ENCODE peak calls at places on chromosomes 13 and 19, in seven cellular contexts. J, I, L, T, W, E and V are unnamed samples. For H3K9me3, the result is how much of the 10 kb centered on the place peaks cover.

GRCh38 chr19:56341948-56342347 is 27.3 kb upstream of the ZSCAN5A start:
- DNase-seq in J (no peak), I (no peak), L (no peak), T (no peak), W (no peak), E (no peak), V (no peak)

GRCh38 chr19:9039728-9040127 is 29.5 kb upstream of the MUC16 start:
- DNase-seq in J (no peak), I (no peak), L (no peak), T (no peak), W (no peak), E (no peak), V (no peak)

GRCh38 chr13:30355405-30355741 is 48.0 kb upstream of the KATNAL1 start:
- DNase-seq in J (no peak), I (peak), L (peak), T (no peak), W (no peak), E (peak), V (peak)

GRCh38 chr19:43759515-43759914 is 4.8 kb upstream of the SMG9 start:
- DNase-seq in J (no peak), I (no peak), L (peak), T (no peak), W (no peak), E (no peak), V (no peak)

GRCh38 chr19:4868286-4868834 is 893 bp upstream of the PLIN3 start:
- DNase-seq in J (no peak), I (no peak), L (no peak), T (no peak), W (no peak), E (peak), V (no peak)

GRCh38 chr13:73938375-73939070 is 195.7 kb downstream of the KLF12 start:
- DNase-seq in J (no peak), I (no peak), L (peak), T (no peak), W (no peak), E (no peak), V (no peak)

GRCh38 chr19:15107056-15108010 is at the start of gene SYDE1:
- DNase-seq in J (no peak), I (peak), L (peak), T (peak), W (no peak), E (no peak), V (peak)

GRCh38 chr13:31035162-31035951 is 102.9 kb downstream of the TEX26 start:
- DNase-seq in J (no peak), I (no peak), L (no peak), T (peak), W (no peak), E (no peak), V (no peak)

GRCh38 chr19:19468424-19469050 is 46.8 kb downstream of the TSSK6 start:
- DNase-seq in J (no peak), I (no peak), L (no peak), T (no peak), W (no peak), E (no peak), V (no peak)

GRCh38 chr19:45767881-45768643 is 990 bp downstream of the SIX5 start:
- DNase-seq in J (no peak), I (peak), L (peak), T (peak), W (peak), E (peak), V (peak)

GRCh38 chr19:7781157-7781556 is 18.1 kb downstream of the CLEC4M start:
- DNase-seq in J (no peak), I (no peak), L (no peak), T (no peak), W (no peak), E (no peak), V (no peak)

GRCh38 chr19:33756177-33756576 is 40.5 kb upstream of the KCTD15 start:
- DNase-seq in J (no peak), I (no peak), L (no peak), T (no peak), W (no peak), E (no peak), V (no peak)

GRCh38 chr13:102580552-102581169 is 16.1 kb upstream of the TPP2 start:
- DNase-seq in J (no peak), I (no peak), L (peak), T (no peak), W (no peak), E (peak), V (peak)

GRCh38 chr13:25881946-25882574 is 169.8 kb downstream of the SHISA2 start:
- DNase-seq in J (no peak), I (no peak), L (peak), T (no peak), W (no peak), E (no peak), V (no peak)

GRCh38 chr13:30880756-30881155 is 25.3 kb upstream of the MEDAG start:
- DNase-seq in J (no peak), I (no peak), L (no peak), T (no peak), W (peak), E (no peak), V (no peak)

GRCh38 chr13:96636310-96636709 is 358.0 kb downstream of the OXGR1 start:
- DNase-seq in J (no peak), I (no peak), L (no peak), T (no peak), W (no peak), E (no peak), V (peak)

GRCh38 chr19:3914199-3914598 is 18.7 kb upstream of the NMRK2 start:
- DNase-seq in J (no peak), I (no peak), L (no peak), T (no peak), W (no peak), E (peak), V (no peak)

GRCh38 chr19:43316591-43317319 is 36.7 kb upstream of the CD177 start:
- DNase-seq in J (no peak), I (peak), L (peak), T (no peak), W (no peak), E (peak), V (peak)

GRCh38 chr13:111472083-111472482 is 151.6 kb downstream of the TEX29 start:
- DNase-seq in J (no peak), I (no peak), L (no peak), T (no peak), W (no peak), E (no peak), V (no peak)

GRCh38 chr19:6752257-6753177 is 13.0 kb downstream of the TRIP10 start:
- DNase-seq in J (no peak), I (peak), L (peak), T (peak), W (no peak), E (no peak), V (no peak)

GRCh38 chr13:100022798-100023197 is 41.2 kb downstream of the ZIC2 start:
- DNase-seq in J (no peak), I (no peak), L (no peak), T (no peak), W (no peak), E (no peak), V (no peak)

GRCh38 chr19:47125669-47125938 is 5.0 kb upstream of the SAE1 start:
- DNase-seq in J (no peak), I (no peak), L (no peak), T (no peak), W (no peak), E (no peak), V (no peak)

GRCh38 chr19:42091300-42092266 is 15.6 kb downstream of the ZNF574 start:
- DNase-seq in J (no peak), I (no peak), L (no peak), T (no peak), W (no peak), E (no peak), V (no peak)

GRCh38 chr19:3175761-3176714 is 2.5 kb upstream of the S1PR4 start:
- DNase-seq in J (no peak), I (no peak), L (no peak), T (no peak), W (no peak), E (no peak), V (peak)

GRCh38 chr13:24995225-24995804 is 100.6 kb upstream of the PABPC3 start:
- DNase-seq in J (peak), I (peak), L (peak), T (no peak), W (peak), E (peak), V (peak)

GRCh38 chr19:41324921-41325639 is 15.1 kb downstream of the CCDC97 start:
- DNase-seq in J (no peak), I (peak), L (peak), T (peak), W (no peak), E (peak), V (peak)

GRCh38 chr19:31254611-31255010 is 94.6 kb downstream of the TSHZ3 start:
- DNase-seq in J (no peak), I (no peak), L (no peak), T (no peak), W (no peak), E (no peak), V (no peak)

GRCh38 chr19:31252476-31252875 is 96.8 kb downstream of the TSHZ3 start:
- DNase-seq in J (no peak), I (no peak), L (no peak), T (no peak), W (no peak), E (no peak), V (no peak)

GRCh38 chr19:31253816-31254551 is 95.3 kb downstream of the TSHZ3 start:
- DNase-seq in J (no peak), I (no peak), L (no peak), T (peak), W (no peak), E (no peak), V (no peak)

GRCh38 chr19:31249217-31249616 is 100.0 kb downstream of the TSHZ3 start:
- DNase-seq in J (no peak), I (no peak), L (no peak), T (no peak), W (no peak), E (no peak), V (no peak)
- TF ChIP-seq CTCF in J (no peak), I (no peak), L (peak), T (no peak), W (no peak), E (no peak), V (no peak)

GRCh38 chr19:52557231-52557995 is 12.7 kb upstream of the ZNF701 start:
- DNase-seq in J (no peak), I (no peak), L (no peak), T (no peak), W (no peak), E (no peak), V (no peak)

GRCh38 chr19:52554216-52554971 is 15.7 kb upstream of the ZNF701 start:
- DNase-seq in J (no peak), I (no peak), L (no peak), T (no peak), W (no peak), E (no peak), V (no peak)
- H3K9me3 ChIP-seq in J (half or more), I (under half), L (half or more), T (under half), W (half or more), E (under half), V (under half)

DNA sequence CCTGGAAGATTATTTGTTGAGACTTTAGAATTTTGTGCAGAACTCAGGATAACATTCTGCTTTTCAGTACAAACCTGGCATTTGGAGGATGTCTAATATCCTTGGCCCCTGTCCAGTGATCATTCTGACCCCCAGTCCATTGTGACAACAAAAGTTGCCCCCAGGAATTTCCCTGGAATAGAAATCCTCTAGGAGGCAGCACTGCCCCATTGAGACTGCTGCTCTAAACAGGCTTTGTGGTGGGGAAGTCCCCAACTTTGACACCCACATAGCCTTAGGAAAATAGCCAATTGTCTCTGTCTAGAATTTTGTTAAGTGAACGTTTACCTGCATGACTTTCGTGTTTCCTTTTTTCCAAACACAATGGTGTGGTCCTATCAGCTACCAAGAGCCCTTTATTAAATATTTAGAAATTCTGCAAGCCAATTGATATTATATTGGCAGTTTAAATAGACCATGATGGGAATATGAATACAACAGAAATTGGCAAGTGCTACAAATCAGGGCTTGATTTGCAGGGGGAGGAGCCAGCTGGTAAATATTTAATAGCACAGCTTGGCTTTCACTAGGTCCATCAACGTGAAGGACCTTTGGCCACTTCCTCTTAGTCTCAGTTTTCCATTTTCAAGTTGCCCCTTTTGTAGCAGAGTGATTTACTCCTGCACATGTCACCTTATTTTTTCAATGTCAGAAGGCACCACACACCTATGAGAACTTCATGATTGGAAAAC is 451.7 kb downstream of the EFNB2 start:
- DNase-seq in J (no peak), I (peak), L (peak), T (no peak), W (no peak), E (no peak), V (peak)
- TF ChIP-seq CTCF in J (no peak), I (peak), L (peak), T (no peak), W (peak), E (no peak), V (peak)

GRCh38 chr19:36821758-36822157 is 16.4 kb downstream of the ZNF790 start:
- DNase-seq in J (no peak), I (no peak), L (no peak), T (no peak), W (no peak), E (no peak), V (no peak)
- H3K9me3 ChIP-seq in J (half or more), I (half or more), L (half or more), T (under half), W (half or more), E (under half), V (under half)

DNA sequence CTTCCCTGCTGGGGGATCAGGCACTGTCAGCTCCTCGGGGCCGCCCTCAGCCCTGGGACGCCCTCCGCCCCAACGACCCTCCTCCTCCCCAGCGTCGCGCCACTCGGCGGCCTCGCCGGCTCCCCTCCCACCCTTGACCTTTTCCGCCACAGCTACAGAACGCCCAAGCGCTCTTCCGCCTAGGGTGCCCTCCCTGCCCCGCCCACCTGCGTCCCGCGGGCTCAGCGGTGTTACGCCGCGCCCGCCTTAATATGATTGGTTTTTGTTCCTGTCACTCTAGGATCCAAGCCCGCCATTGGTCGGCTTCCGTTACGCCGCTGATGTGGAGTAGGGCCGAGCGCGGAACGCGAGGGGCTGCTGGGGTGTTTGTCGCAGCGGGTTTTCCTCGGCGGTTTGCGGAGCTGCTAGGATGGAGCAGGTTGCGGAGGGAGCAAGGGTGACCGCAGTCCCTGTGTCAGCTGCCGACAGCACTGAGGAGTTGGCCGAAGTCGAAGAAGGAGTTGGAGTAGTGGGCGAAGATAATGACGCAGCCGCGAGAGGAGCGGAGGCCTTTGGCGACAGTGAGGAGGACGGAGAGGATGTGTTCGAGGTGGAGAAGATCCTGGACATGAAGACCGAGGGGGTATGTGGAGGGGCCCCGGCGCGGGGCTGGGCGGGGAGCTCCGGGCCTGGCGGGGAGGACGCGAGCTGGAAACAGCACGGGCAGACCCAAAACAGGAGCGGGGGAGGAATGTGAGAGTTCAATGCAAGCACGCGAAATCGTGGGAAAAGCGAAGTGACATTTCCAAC is at the start of gene MPHOSPH8:
- DNase-seq in J (peak), I (peak), L (peak), T (peak), W (peak), E (peak), V (peak)
- TF ChIP-seq CTCF in J (no peak), I (no peak), L (no peak), T (no peak), W (no peak), E (no peak), V (no peak)

DNA sequence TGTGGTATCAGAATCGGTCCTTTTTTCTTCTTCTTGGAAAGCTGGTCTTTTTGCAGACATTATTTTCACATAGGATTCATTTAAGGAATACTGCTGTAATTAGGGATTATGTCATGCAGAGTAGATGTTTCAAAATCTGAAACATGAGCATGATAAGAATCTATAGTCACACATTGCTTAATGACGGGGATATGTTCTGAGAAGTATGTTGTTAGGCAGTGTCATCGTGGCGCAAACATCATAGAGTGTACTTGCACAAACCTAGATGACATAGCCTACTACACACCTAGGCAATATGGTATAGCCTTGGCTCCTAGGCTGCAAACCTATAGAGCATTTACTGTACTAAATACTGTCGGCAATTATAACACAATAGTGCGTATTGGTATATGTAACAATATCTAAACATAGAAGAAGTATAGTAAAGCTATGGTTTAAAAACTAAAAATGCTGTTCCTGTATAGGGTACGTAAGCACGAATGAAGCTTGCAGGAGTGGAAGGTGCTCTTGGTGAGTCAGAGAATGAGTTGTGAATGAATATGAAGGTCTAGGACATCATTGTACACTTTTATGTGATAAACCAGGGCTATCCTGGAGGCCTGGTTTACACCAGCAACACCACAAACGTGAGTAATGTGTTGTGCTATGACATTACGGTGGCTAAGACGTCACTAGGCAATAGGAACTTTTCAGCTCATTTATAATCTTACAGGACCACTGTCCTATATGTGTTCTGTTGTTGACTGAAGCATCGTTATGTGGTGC is 283.1 kb downstream of the MTUS2 start:
- DNase-seq in J (no peak), I (no peak), L (no peak), T (no peak), W (no peak), E (no peak), V (no peak)
- H3K9me3 ChIP-seq in J (under half), I (under half), L (under half), T (under half), W (under half), E (under half), V (under half)

GRCh38 chr13:112873851-112874750 is 94.9 kb upstream of the MCF2L start:
- DNase-seq in J (peak), I (peak), L (peak), T (peak), W (peak), E (peak), V (peak)
- TF ChIP-seq CTCF in J (peak), I (peak), L (peak), T (peak), W (peak), E (peak), V (peak)